ENCODE peak calls at places on chromosome 20, in seven cellular contexts. F is GM12878, T is A549, P is testis, R is lower lobe of right lung, O is esophagus squamous epithelium, Q is Peyer's patch. X is an unnamed sample.

GRCh38 chr20:46206025-46206424 is 87.9 kb downstream of the CD40 start:
- DNase-seq in F (peak), T (peak), P (peak), R (peak), O (no peak), Q (peak), X (peak)

GRCh38 chr20:5135363-5136012 is 8.7 kb downstream of the CDS2 start:
- DNase-seq in F (peak), T (no peak), P (no peak), R (no peak), O (no peak), Q (no peak), X (no peak)

GRCh38 chr20:58832442-58832841 is 18.3 kb downstream of the GNAS-AS1 start:
- DNase-seq in F (no peak), T (no peak), P (no peak), R (no peak), O (no peak), Q (no peak), X (no peak)

GRCh38 chr20:11112837-11113236 is 439.0 kb upstream of the JAG1 start:
- DNase-seq in F (no peak), T (no peak), P (no peak), R (no peak), O (no peak), Q (no peak), X (no peak)

GRCh38 chr20:9615766-9616454 is 101.5 kb downstream of the LAMP5 start:
- DNase-seq in F (peak), T (no peak), P (no peak), R (no peak), O (no peak), Q (no peak), X (peak)

GRCh38 chr20:973785-974194 is 28.3 kb downstream of the RSPO4 start:
- DNase-seq in F (peak), T (peak), P (peak), R (no peak), O (no peak), Q (no peak), X (peak)

GRCh38 chr20:58213716-58214115 is 14.7 kb downstream of the ANKRD60 start:
- DNase-seq in F (no peak), T (no peak), P (no peak), R (no peak), O (no peak), Q (no peak), X (no peak)

GRCh38 chr20:37392441-37393195 is 46.7 kb downstream of the SRC start:
- DNase-seq in F (no peak), T (no peak), P (no peak), R (peak), O (no peak), Q (no peak), X (no peak)

GRCh38 chr20:32521780-32522524 is 63.2 kb downstream of the NOL4L start:
- DNase-seq in F (no peak), T (peak), P (peak), R (peak), O (no peak), Q (peak), X (no peak)

GRCh38 chr20:32356935-32357868 is 929 bp upstream of the ASXL1 start:
- DNase-seq in F (peak), T (no peak), P (peak), R (no peak), O (no peak), Q (peak), X (peak)

GRCh38 chr20:52242237-52243230 is 51.0 kb upstream of the ZFP64 start:
- DNase-seq in F (no peak), T (peak), P (no peak), R (no peak), O (no peak), Q (no peak), X (no peak)

DNA sequence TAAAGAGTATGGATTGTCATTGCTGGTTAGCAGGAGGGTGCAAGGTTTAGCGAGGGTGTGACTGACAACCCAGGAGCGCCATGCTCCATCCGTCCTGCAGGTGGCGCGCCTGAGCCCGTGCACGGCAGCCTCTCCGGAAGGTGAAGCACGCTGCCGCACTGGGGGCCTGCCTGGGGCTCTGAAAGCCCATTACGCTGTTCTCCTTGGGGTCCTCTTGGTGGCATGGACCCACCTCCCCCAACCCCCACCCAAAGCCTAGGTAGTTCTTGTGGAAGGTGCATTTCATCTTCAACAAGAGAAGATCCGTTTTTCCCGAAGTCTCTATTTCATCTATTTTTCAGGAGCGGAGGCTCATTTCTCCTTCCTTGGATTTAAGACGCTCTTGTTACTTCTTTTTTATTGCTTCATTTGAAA is 197.4 kb upstream of the KCNG1 start:
- DNase-seq in F (no peak), T (peak), P (peak), R (peak), O (no peak), Q (peak), X (no peak)
- TF ChIP-seq CTCF in F (peak), T (peak), P (peak), R (peak), O (peak), Q (peak), X (peak)

GRCh38 chr20:62409086-62409853 is 2.2 kb upstream of the CABLES2 start:
- DNase-seq in F (no peak), T (no peak), P (no peak), R (no peak), O (no peak), Q (no peak), X (no peak)
- H3K4me3 ChIP-seq in F (no peak), T (no peak), P (no peak), R (no peak), O (no peak), Q (peak), X (no peak)

GRCh38 chr20:18739785-18740184 is 73.8 kb upstream of the SCP2D1 start:
- DNase-seq in F (no peak), T (no peak), P (peak), R (no peak), O (no peak), Q (peak), X (no peak)

GRCh38 chr20:18740726-18741125 is 72.9 kb upstream of the SCP2D1 start:
- DNase-seq in F (no peak), T (no peak), P (no peak), R (no peak), O (no peak), Q (no peak), X (no peak)

GRCh38 chr20:18738055-18738454 is 75.5 kb upstream of the SCP2D1 start:
- DNase-seq in F (no peak), T (no peak), P (no peak), R (peak), O (no peak), Q (no peak), X (peak)

GRCh38 chr20:18737140-18737539 is 76.4 kb upstream of the SCP2D1 start:
- DNase-seq in F (no peak), T (no peak), P (no peak), R (no peak), O (no peak), Q (no peak), X (no peak)

GRCh38 chr20:18738888-18739287 is 74.7 kb upstream of the SCP2D1 start:
- DNase-seq in F (no peak), T (no peak), P (no peak), R (no peak), O (no peak), Q (no peak), X (no peak)
- TF ChIP-seq CTCF in F (no peak), T (no peak), P (no peak), R (no peak), O (no peak), Q (no peak), X (no peak)

DNA sequence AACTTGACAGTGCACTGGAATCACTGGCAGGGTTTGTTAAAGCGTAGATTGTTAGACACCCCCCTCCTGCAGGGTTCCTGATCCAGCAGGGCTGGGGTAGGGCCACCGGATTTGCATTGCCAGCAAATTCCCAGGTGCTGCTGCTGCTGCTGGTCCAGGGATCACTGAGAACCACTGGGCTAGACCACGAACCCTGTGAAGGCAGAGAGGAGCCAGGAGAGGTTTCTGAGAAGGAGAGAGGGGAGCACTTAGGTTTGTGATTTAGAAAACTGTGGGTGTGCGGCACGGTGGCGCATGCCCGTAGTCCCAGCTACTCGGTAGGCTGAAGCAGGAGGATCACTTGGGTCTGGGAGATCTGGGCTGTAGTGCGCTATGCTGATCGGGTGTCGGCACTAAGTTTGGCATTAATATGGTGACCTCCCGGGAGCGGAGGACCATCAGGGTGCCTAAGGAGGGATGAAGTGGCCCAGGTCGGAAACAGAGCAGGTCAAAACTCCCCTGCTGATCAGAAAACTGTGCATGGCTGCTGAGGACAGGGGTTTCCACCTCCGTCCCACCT is 53.6 kb upstream of the FAM83D start:
- DNase-seq in F (no peak), T (no peak), P (no peak), R (no peak), O (no peak), Q (no peak), X (no peak)
- H3K4me3 ChIP-seq in F (peak), T (no peak), P (no peak), R (no peak), O (peak), Q (peak), X (peak)

DNA sequence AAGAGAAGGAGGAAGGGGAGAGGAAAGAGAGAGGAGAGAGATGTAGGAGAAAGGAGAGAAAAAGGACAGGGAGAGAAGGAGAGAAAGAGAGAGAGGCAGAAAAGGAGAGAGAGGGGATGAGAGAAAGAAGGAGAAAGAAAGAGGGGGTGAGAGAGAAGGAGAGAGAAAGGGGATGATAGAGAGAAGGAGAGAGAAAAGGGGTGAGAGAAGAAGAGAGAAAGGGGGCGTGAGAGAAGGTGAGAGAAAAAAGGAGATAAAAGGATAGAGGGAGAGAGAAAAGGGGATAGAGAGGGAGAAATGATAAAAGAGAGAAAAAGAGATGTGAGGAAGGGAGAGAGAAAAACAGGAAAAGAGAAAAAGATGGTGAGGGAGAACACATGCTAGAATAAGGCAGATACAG is 933.4 kb downstream of the KIF16B start:
- DNase-seq in F (no peak), T (no peak), P (no peak), R (no peak), O (no peak), Q (no peak), X (no peak)
- TF ChIP-seq CTCF in F (no peak), T (no peak), P (no peak), R (no peak), O (no peak), Q (no peak), X (no peak)

X was measured in GM12864.